ENCODE peak calls at places on chromosomes 12 and 14, in eight cellular contexts. E, G, L, I, W, D, T and N are unnamed samples.

GRCh38 chr12:65758401-65758800 is 65.9 kb upstream of the HMGA2 start:
- DNase-seq in E (no peak), G (no peak), L (no peak), I (no peak), W (no peak), D (no peak), T (no peak), N (no peak)

GRCh38 chr12:81295286-81295685 is 217.4 kb downstream of the ACSS3 start:
- DNase-seq in E (no peak), G (no peak), L (no peak), I (no peak), W (no peak), D (no peak), T (no peak), N (no peak)

GRCh38 chr14:77543240-77543551 is 44.6 kb upstream of the ISM2 start:
- DNase-seq in E (no peak), G (no peak), L (no peak), I (peak; percentile 12), W (no peak), D (no peak), T (no peak), N (no peak)

GRCh38 chr12:26845057-26845666 is 12.2 kb upstream of the ITPR2 start:
- DNase-seq in E (no peak), G (no peak), L (no peak), I (peak; percentile 54), W (no peak), D (peak; percentile 18), T (peak; percentile 65), N (no peak)

GRCh38 chr14:103209054-103209453 is 85.8 kb downstream of the TNFAIP2 start:
- DNase-seq in E (no peak), G (no peak), L (no peak), I (no peak), W (no peak), D (peak; percentile 57), T (no peak), N (no peak)

GRCh38 chr12:110590806-110591326 is 7.7 kb upstream of the PPTC7 start:
- DNase-seq in E (no peak), G (no peak), L (no peak), I (peak; percentile 78), W (peak; percentile 76), D (peak; percentile 30), T (peak; percentile 45), N (no peak)

GRCh38 chr14:28831126-28831525 is 64.5 kb downstream of the FOXG1 start:
- DNase-seq in E (no peak), G (no peak), L (no peak), I (peak; percentile 0), W (no peak), D (no peak), T (no peak), N (no peak)

GRCh38 chr12:18430425-18431048 is 169.2 kb downstream of the PIK3C2G start:
- DNase-seq in E (no peak), G (no peak), L (peak; percentile 20), I (peak; percentile 68), W (no peak), D (peak; percentile 74), T (peak; percentile 78), N (no peak)

GRCh38 chr14:77111021-77111420 is 13.0 kb downstream of the CIPC start:
- DNase-seq in E (no peak), G (no peak), L (no peak), I (no peak), W (no peak), D (no peak), T (peak; percentile 39), N (no peak)

GRCh38 chr14:51094282-51094821 is 553 bp downstream of the TRIM9 start:
- DNase-seq in E (peak; percentile 43), G (peak; percentile 58), L (no peak), I (peak; percentile 6), W (peak; percentile 1), D (no peak), T (no peak), N (no peak)

GRCh38 chr14:101358726-101359125 is 202.6 kb upstream of the DIO3 start:
- DNase-seq in E (no peak), G (no peak), L (no peak), I (no peak), W (no peak), D (no peak), T (no peak), N (no peak)

GRCh38 chr12:38995249-38995648 is 89.9 kb upstream of the CPNE8 start:
- DNase-seq in E (no peak), G (no peak), L (no peak), I (no peak), W (no peak), D (no peak), T (no peak), N (no peak)

GRCh38 chr12:53268637-53269562 is 801 bp downstream of the ESPL1 start:
- DNase-seq in E (no peak), G (no peak), L (no peak), I (no peak), W (no peak), D (peak; percentile 22), T (no peak), N (no peak)

GRCh38 chr14:35252485-35252884 is 39.7 kb upstream of the PSMA6 start:
- DNase-seq in E (no peak), G (no peak), L (no peak), I (no peak), W (no peak), D (no peak), T (no peak), N (no peak)

GRCh38 chr14:103103461-103104388 is 9.2 kb downstream of the EXOC3L4 start:
- DNase-seq in E (peak; percentile 22), G (no peak), L (no peak), I (peak; percentile 40), W (no peak), D (peak; percentile 72), T (peak; percentile 79), N (no peak)

GRCh38 chr14:99327458-99328250 is 55.7 kb upstream of the BCL11B start:
- DNase-seq in E (no peak), G (no peak), L (no peak), I (no peak), W (no peak), D (no peak), T (no peak), N (no peak)

GRCh38 chr14:104436741-104437701 is 142.5 kb upstream of the C14orf180 start:
- DNase-seq in E (no peak), G (no peak), L (no peak), I (no peak), W (no peak), D (peak; percentile 10), T (no peak), N (no peak)

GRCh38 chr12:107359382-107359781 is 266.0 kb upstream of the CRY1 start:
- DNase-seq in E (no peak), G (no peak), L (no peak), I (peak; percentile 72), W (no peak), D (peak; percentile 62), T (no peak), N (no peak)

GRCh38 chr12:46266869-46267617 is 1.8 kb downstream of the SLC38A1 start:
- DNase-seq in E (peak; percentile 82), G (peak; percentile 36), L (no peak), I (peak; percentile 68), W (peak; percentile 84), D (peak; percentile 64), T (peak; percentile 74), N (no peak)

GRCh38 chr12:50017653-50018052 is 7.6 kb downstream of the RACGAP1 start:
- DNase-seq in E (no peak), G (no peak), L (no peak), I (peak; percentile 80), W (no peak), D (no peak), T (peak; percentile 74), N (peak; percentile 48)

GRCh38 chr12:107912421-107913004 is 138.0 kb downstream of the ASCL4 start:
- DNase-seq in E (no peak), G (peak; percentile 32), L (no peak), I (peak; percentile 7), W (peak; percentile 39), D (peak; percentile 18), T (peak; percentile 6), N (no peak)

GRCh38 chr12:85322715-85323114 is 42.7 kb downstream of the ALX1 start:
- DNase-seq in E (no peak), G (no peak), L (no peak), I (peak; percentile 10), W (no peak), D (no peak), T (no peak), N (no peak)

GRCh38 chr12:132806857-132807256 is 21.8 kb downstream of the GOLGA3 start:
- DNase-seq in E (no peak), G (no peak), L (no peak), I (no peak), W (no peak), D (no peak), T (no peak), N (no peak)

GRCh38 chr12:121575952-121576615 is 4.7 kb downstream of the KDM2B start:
- DNase-seq in E (no peak), G (no peak), L (no peak), I (no peak), W (no peak), D (no peak), T (peak; percentile 56), N (no peak)

GRCh38 chr12:12822886-12823285 is 9.7 kb downstream of the DDX47 start:
- DNase-seq in E (no peak), G (no peak), L (no peak), I (peak; percentile 63), W (no peak), D (no peak), T (no peak), N (no peak)